ENCODE peak calls at places on chromosome 11, in four cellular contexts. N, L, J and U are unnamed samples.

GRCh38 chr11:120339394-120339890 is 3.2 kb downstream of the ARHGEF12 start:
- DNase-seq in N (no peak), L (peak), J (peak), U (no peak)

GRCh38 chr11:39113606-39114005 is 2345.8 kb downstream of the LRRC4C start:
- DNase-seq in N (no peak), L (no peak), J (no peak), U (no peak)

GRCh38 chr11:95705485-95706124 is 84.0 kb downstream of the FAM76B start:
- DNase-seq in N (no peak), L (peak), J (peak), U (peak)

GRCh38 chr11:10314199-10315072 is 9.6 kb downstream of the ADM start:
- DNase-seq in N (peak), L (peak), J (no peak), U (peak)

GRCh38 chr11:68429661-68430060 is 30.9 kb upstream of the PPP6R3 start:
- DNase-seq in N (no peak), L (no peak), J (no peak), U (no peak)

GRCh38 chr11:95968585-95968984 is 44.7 kb upstream of the MTMR2 start:
- DNase-seq in N (no peak), L (no peak), J (no peak), U (no peak)

GRCh38 chr11:18367431-18367830 is 26.9 kb upstream of the LDHA start:
- DNase-seq in N (no peak), L (no peak), J (no peak), U (no peak)

GRCh38 chr11:94869186-94869585 is 101.0 kb downstream of the AMOTL1 start:
- DNase-seq in N (no peak), L (no peak), J (no peak), U (no peak)

GRCh38 chr11:47257518-47258316 is at the start of gene NR1H3:
- DNase-seq in N (no peak), L (peak), J (peak), U (peak)

GRCh38 chr11:65225284-65226102 is 36.3 kb upstream of the POLA2 start:
- DNase-seq in N (no peak), L (peak), J (peak), U (peak)

DNA sequence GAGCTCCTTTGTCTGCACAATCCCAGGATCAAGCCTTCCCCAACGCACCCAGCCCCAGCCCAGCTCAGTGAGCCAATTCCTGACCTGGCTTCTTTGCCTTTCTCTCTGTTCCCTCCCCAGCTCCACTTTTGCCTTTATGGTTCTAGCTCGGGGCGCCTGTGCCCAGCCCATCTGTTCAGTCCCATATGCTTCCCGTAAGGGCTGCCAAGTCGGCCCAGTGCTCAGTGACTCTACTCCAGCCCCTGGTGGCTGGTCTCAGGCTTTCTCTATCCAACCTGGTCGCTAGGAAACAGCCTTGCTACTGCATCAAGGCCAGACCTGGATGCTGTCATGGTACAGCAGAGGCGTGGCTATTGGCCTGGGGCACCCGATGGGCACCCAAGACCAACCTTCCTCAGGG is 178.1 kb downstream of the DSCAML1 start:
- DNase-seq in N (no peak), L (no peak), J (no peak), U (peak)
- TF ChIP-seq BHLHE40 in N (no peak), L (no peak), J (no peak), U (no peak)

DNA sequence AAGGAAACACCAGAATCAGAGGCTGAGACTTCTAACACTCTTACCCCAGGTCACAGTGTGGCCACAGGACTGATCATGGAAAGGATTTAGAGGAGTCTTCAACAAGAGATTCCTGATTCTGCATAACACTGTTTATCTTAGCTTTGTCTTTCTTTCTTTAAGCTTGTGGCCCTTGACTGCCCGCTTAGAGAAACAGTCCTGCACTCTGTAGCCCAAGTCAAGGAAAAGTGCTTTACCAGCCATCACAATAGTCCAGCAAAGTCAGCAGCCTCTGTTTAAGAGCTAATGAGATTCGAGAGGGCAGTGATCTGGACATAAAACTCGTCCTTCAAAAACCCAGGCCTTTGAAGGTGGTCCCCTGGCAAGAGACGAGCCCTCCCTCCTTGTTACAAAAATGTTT is 30.0 kb downstream of the PRDM10 start:
- DNase-seq in N (no peak), L (no peak), J (no peak), U (no peak)
- TF ChIP-seq FOXM1 in N (no peak), L (no peak), J (no peak), U (no peak)

GRCh38 chr11:114265084-114265878 is 30.9 kb upstream of the NNMT start:
- DNase-seq in N (no peak), L (no peak), J (no peak), U (no peak)
- TF ChIP-seq BHLHE40 in N (no peak), L (no peak), J (no peak), U (no peak)

GRCh38 chr11:74935285-74935684 is 13.6 kb downstream of the XRRA1 start:
- DNase-seq in N (no peak), L (no peak), J (no peak), U (no peak)

GRCh38 chr11:74933765-74934164 is 15.1 kb downstream of the XRRA1 start:
- DNase-seq in N (no peak), L (no peak), J (no peak), U (no peak)

GRCh38 chr11:74929431-74930363 is 19.2 kb downstream of the XRRA1 start:
- DNase-seq in N (peak), L (peak), J (peak), U (peak)

GRCh38 chr11:74932169-74932568 is 16.7 kb downstream of the XRRA1 start:
- DNase-seq in N (no peak), L (no peak), J (no peak), U (no peak)

DNA sequence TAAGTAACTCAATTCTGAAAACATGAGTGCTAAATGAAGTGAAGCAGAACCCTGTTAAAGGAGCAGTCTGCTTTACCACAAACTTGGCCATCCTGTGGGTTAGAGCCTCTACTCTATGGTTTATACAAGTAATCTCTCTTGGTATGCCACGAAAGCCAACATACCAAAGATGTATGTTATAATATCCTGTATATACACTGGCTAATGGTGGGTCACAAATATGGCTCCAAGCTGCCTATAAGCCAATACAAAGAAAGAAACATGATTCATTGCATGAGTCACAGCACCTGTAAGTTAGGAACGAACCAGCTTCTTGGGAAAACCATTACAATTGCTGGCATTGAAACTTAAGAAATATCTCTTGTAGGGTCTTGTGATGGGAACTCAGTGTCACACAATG is 16.1 kb downstream of the XRRA1 start:
- DNase-seq in N (no peak), L (no peak), J (no peak), U (no peak)
- TF ChIP-seq FOXM1 in N (no peak), L (no peak), J (no peak), U (no peak)

DNA sequence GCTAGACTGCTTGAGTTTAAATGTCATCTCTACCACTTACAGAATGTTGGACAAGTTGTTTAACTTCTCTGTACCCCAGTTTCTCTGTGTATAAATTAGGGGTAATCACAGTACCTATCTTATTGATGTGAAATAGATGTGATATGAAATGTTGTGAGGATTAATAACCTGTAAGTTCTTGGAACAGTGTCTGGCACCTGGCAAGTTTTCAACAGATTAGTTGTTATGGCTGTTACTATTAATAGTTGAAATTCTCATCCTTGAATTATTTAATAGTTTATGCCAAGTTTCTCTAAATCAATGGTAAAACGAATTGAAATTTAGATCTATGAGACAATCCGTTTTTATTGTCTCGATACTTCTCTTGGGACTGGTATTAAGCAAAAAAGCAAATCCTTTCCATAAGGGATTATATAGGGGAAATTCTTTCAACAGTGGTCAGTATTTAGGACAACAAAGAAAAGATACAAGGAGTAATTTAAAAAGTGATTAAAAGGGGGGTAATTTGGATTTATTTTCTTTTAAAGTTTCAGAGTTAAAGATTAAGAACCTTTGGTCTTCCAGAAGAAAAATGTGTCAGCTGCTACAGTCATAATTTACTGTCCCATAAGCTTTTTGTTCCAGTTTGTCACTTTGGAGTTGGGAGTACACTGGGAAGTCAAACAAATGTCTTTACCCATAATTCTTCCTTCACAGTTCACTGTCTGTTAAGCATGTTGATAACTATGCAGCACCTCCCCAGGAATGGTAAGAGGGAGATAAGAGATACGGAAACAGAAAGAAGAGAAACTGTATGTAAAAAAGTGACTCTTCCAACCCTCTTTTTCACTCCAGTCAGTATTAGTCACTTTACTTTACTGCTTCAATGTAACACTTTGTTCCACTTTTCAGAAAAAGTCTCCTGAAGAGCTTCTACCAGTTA is 13.2 kb downstream of the PDE3B start:
- DNase-seq in N (no peak), L (peak), J (peak), U (no peak)
- TF ChIP-seq BHLHE40 in N (no peak), L (no peak), J (peak), U (no peak)

GRCh38 chr11:100808904-100809491 is 121.9 kb downstream of the ARHGAP42 start:
- DNase-seq in N (no peak), L (no peak), J (peak), U (no peak)
- TF ChIP-seq FOXM1 in N (no peak), L (no peak), J (no peak), U (no peak)

GRCh38 chr11:117387992-117388765 is 60.5 kb downstream of the CEP164 start:
- DNase-seq in N (no peak), L (no peak), J (no peak), U (no peak)
- TF ChIP-seq BHLHE40 in N (no peak), L (no peak), J (no peak), U (no peak)

DNA sequence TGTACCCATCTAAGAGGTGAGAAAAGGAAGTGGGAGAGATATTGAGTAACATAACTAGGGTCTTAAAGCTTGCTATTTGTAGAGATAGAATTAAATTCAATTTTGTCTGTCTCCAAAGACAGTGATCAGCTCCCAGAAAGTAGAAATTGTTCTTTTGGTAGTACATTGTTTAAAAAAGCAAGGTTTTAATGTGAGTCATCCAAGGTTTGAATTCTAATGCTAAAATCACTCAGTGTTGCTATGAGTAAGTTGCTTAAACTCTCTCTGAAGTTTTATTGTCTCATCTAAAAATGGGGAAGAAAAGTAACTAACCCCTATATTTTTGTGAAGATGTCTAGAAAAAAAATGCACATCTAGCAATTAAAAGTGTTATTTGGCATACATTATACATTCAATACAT is 1004.5 kb upstream of the CCDC90B start:
- DNase-seq in N (no peak), L (no peak), J (no peak), U (no peak)
- TF ChIP-seq FOXM1 in N (no peak), L (no peak), J (no peak), U (no peak)

DNA sequence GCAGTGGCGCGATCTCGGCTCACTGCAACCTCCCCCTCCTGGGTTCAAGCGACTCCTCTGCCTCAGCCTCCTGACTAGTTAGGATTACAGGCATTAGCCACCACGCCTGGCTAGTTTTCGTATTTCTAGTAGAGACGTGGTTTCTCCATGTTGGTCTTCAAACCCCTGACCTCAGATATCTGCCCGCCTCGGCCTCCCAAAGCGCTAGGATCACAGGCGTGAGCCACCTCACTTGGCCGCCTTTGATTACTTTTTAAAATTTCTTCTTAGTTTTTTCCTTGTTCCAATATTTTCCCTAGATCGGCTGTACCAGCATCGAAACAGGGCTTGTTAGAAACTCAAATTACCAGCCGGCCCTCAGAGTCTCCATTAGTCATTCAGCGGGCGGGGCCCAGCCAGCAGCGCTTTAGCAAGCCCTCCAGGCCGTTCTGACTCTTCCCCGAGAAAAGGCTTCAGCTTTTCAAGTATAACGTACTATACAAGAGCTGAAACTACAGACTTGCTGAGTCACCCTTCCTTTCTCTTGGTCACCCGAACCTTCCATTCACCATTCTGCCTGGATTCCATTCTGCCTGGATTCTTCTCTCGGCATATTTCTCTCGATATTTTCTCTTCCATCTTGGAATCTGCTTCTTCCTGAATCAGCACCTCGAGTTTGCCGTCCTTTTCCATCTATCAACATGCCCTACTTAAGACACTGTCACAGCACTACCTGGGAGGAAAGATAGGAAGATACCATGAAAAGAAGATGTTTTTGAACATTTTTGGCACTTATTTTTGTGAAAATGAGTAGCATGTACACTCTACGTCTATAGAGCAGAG is 6.7 kb upstream of the CAPRIN1 start:
- DNase-seq in N (no peak), L (no peak), J (peak), U (peak)
- TF ChIP-seq BHLHE40 in N (no peak), L (no peak), J (no peak), U (no peak)